ENCODE peak calls at places on chromosomes 1 and 21, in seven cellular contexts. R is AG08395; A is stimulated activated CD8-positive, alpha-beta memory T cell treated with anti-CD3 and anti-CD28 coated beads, Interleukin-4, amount 100 ng/mL, for 1 hour; D is activated CD4-positive, alpha-beta T cell treated with anti-CD3 and anti-CD28 coated beads, Interleukin-2, amount 10 ng/mL, durations not matched to agents 7 days and 5 days; Y is effector memory CD8-positive, alpha-beta T cell; C is HEK293T; X is NCI-H2081. W is an unnamed sample.

GRCh38 chr1:212916395-212917133 is 33.8 kb upstream of the VASH2 start:
- DNase-seq in X (no peak), D (no peak), R (peak), C (no peak), A (no peak), Y (no peak), W (peak)

GRCh38 chr21:45329261-45330074 is 41.8 kb upstream of the POFUT2 start:
- DNase-seq in C (no peak), Y (no peak), R (no peak), D (no peak), A (no peak), X (no peak), W (peak)

GRCh38 chr1:89781494-89782126 is 39.2 kb upstream of the LRRC8D start:
- DNase-seq in Y (peak), D (peak), R (no peak), A (peak), X (no peak), C (no peak), W (no peak)

GRCh38 chr21:36156339-36156814 is 247 bp upstream of the DOP1B start:
- DNase-seq in X (peak), Y (peak), R (peak), D (peak), A (peak), C (peak), W (peak)

GRCh38 chr1:37437058-37437457 is 37.3 kb upstream of the ZC3H12A start:
- DNase-seq in D (no peak), R (no peak), C (no peak), X (no peak), A (no peak), Y (no peak), W (no peak)

GRCh38 chr1:47491341-47491753 is 53.5 kb downstream of the FOXD2 start:
- DNase-seq in Y (no peak), C (no peak), X (no peak), A (no peak), R (no peak), D (no peak), W (peak)

GRCh38 chr1:245999697-246000637 is 507.1 kb downstream of the SMYD3 start:
- DNase-seq in C (no peak), R (no peak), A (no peak), D (no peak), X (no peak), Y (no peak), W (no peak)

GRCh38 chr1:201381130-201381529 is 3.6 kb upstream of the TNNT2 start:
- DNase-seq in R (no peak), X (peak), D (no peak), A (no peak), Y (no peak), C (no peak), W (no peak)

GRCh38 chr1:47592296-47592975 is 154.6 kb downstream of the FOXD2 start:
- DNase-seq in C (no peak), X (no peak), R (no peak), Y (no peak), D (no peak), A (no peak), W (no peak)

GRCh38 chr1:48471103-48471502 is 901 bp downstream of the SPATA6 start:
- DNase-seq in Y (no peak), X (no peak), A (no peak), R (no peak), D (no peak), C (no peak), W (no peak)

GRCh38 chr1:157021688-157022087 is 23.9 kb downstream of the ARHGEF11 start:
- DNase-seq in Y (no peak), C (no peak), X (no peak), R (no peak), D (no peak), A (no peak), W (no peak)